ENCODE peak calls at places on chromosomes 5 and 9, in nine cellular contexts. One of them, this sample, is unnamed.

GRCh38 chr9:23672121-23672520 is 153.9 kb downstream of the ELAVL2 start:
- DNase-seq in WTC11: no peak
- DNase-seq in coronary artery: no peak
- DNase-seq in D721Med: no peak
- DNase-seq in HFFc6: no peak
- DNase-seq in GM10248: no peak
- DNase-seq in CD4-positive, alpha-beta T cell: no peak
- DNase-seq in uterus: no peak
- DNase-seq in PC-3: no peak
- DNase-seq in this sample: no peak

GRCh38 chr5:150523472-150524350 is 15.8 kb downstream of the NDST1 start:
- DNase-seq in WTC11: peak
- DNase-seq in coronary artery: no peak
- DNase-seq in D721Med: peak
- DNase-seq in HFFc6: peak
- DNase-seq in GM10248: peak
- DNase-seq in CD4-positive, alpha-beta T cell: no peak
- DNase-seq in uterus: peak
- DNase-seq in PC-3: peak
- DNase-seq in this sample: no peak

GRCh38 chr5:17896605-17897004 is 262.3 kb downstream of the TAF11L14 start:
- DNase-seq in WTC11: no peak
- DNase-seq in coronary artery: no peak
- DNase-seq in D721Med: no peak
- DNase-seq in HFFc6: no peak
- DNase-seq in GM10248: no peak
- DNase-seq in CD4-positive, alpha-beta T cell: no peak
- DNase-seq in uterus: no peak
- DNase-seq in PC-3: no peak
- DNase-seq in this sample: no peak

GRCh38 chr9:132143359-132143758 is 18.5 kb upstream of the NTNG2 start:
- DNase-seq in WTC11: no peak
- DNase-seq in coronary artery: no peak
- DNase-seq in D721Med: no peak
- DNase-seq in HFFc6: no peak
- DNase-seq in GM10248: no peak
- DNase-seq in CD4-positive, alpha-beta T cell: no peak
- DNase-seq in uterus: no peak
- DNase-seq in PC-3: no peak
- DNase-seq in this sample: no peak

GRCh38 chr9:75855509-75855908 is 35.0 kb upstream of the PCSK5 start:
- DNase-seq in WTC11: no peak
- DNase-seq in coronary artery: no peak
- DNase-seq in D721Med: no peak
- DNase-seq in HFFc6: no peak
- DNase-seq in GM10248: no peak
- DNase-seq in CD4-positive, alpha-beta T cell: no peak
- DNase-seq in uterus: no peak
- DNase-seq in PC-3: peak
- DNase-seq in this sample: no peak

GRCh38 chr9:106062252-106062651 is 367.9 kb downstream of the TMEM38B start:
- DNase-seq in WTC11: no peak
- DNase-seq in coronary artery: no peak
- DNase-seq in D721Med: no peak
- DNase-seq in HFFc6: no peak
- DNase-seq in GM10248: no peak
- DNase-seq in CD4-positive, alpha-beta T cell: no peak
- DNase-seq in uterus: no peak
- DNase-seq in PC-3: peak
- DNase-seq in this sample: no peak

GRCh38 chr5:94983861-94984535 is 300.9 kb downstream of the MCTP1 start:
- DNase-seq in WTC11: no peak
- DNase-seq in coronary artery: no peak
- DNase-seq in D721Med: no peak
- DNase-seq in HFFc6: peak
- DNase-seq in GM10248: no peak
- DNase-seq in CD4-positive, alpha-beta T cell: no peak
- DNase-seq in uterus: no peak
- DNase-seq in PC-3: peak
- DNase-seq in this sample: no peak

GRCh38 chr9:121675969-121676822 is 24.8 kb downstream of the DAB2IP start:
- DNase-seq in WTC11: no peak
- DNase-seq in coronary artery: no peak
- DNase-seq in D721Med: no peak
- DNase-seq in HFFc6: no peak
- DNase-seq in GM10248: no peak
- DNase-seq in CD4-positive, alpha-beta T cell: no peak
- DNase-seq in uterus: no peak
- DNase-seq in PC-3: no peak
- DNase-seq in this sample: no peak

GRCh38 chr9:88949961-88950340 is 41.3 kb upstream of the S1PR3 start:
- DNase-seq in WTC11: no peak
- DNase-seq in coronary artery: no peak
- DNase-seq in D721Med: no peak
- DNase-seq in HFFc6: no peak
- DNase-seq in GM10248: no peak
- DNase-seq in CD4-positive, alpha-beta T cell: no peak
- DNase-seq in uterus: no peak
- DNase-seq in PC-3: peak
- DNase-seq in this sample: no peak

GRCh38 chr9:133540336-133541025 is 6.0 kb downstream of the ADAMTSL2 start:
- DNase-seq in WTC11: no peak
- DNase-seq in coronary artery: no peak
- DNase-seq in D721Med: no peak
- DNase-seq in HFFc6: no peak
- DNase-seq in GM10248: peak
- DNase-seq in CD4-positive, alpha-beta T cell: no peak
- DNase-seq in uterus: no peak
- DNase-seq in PC-3: no peak
- DNase-seq in this sample: no peak
- TF ChIP-seq CTCF in WTC11: no peak
- TF ChIP-seq CTCF in coronary artery: no peak
- TF ChIP-seq CTCF in D721Med: no peak
- TF ChIP-seq CTCF in HFFc6: peak
- TF ChIP-seq CTCF in GM10248: peak
- TF ChIP-seq CTCF in CD4-positive, alpha-beta T cell: no peak
- TF ChIP-seq CTCF in uterus: no peak
- TF ChIP-seq CTCF in PC-3: no peak
- TF ChIP-seq CTCF in this sample: no peak

GRCh38 chr9:134764870-134765269 is 115.7 kb upstream of the FCN2 start:
- DNase-seq in WTC11: no peak
- DNase-seq in coronary artery: no peak
- DNase-seq in D721Med: no peak
- DNase-seq in HFFc6: no peak
- DNase-seq in GM10248: no peak
- DNase-seq in CD4-positive, alpha-beta T cell: no peak
- DNase-seq in uterus: no peak
- DNase-seq in PC-3: no peak
- DNase-seq in this sample: no peak

GRCh38 chr9:134766587-134766986 is 114.0 kb upstream of the FCN2 start:
- DNase-seq in WTC11: no peak
- DNase-seq in coronary artery: no peak
- DNase-seq in D721Med: no peak
- DNase-seq in HFFc6: no peak
- DNase-seq in GM10248: no peak
- DNase-seq in CD4-positive, alpha-beta T cell: no peak
- DNase-seq in uterus: no peak
- DNase-seq in PC-3: no peak
- DNase-seq in this sample: no peak

GRCh38 chr9:134769084-134769455 is 111.5 kb upstream of the FCN2 start:
- DNase-seq in WTC11: no peak
- DNase-seq in coronary artery: no peak
- DNase-seq in D721Med: no peak
- DNase-seq in HFFc6: peak
- DNase-seq in GM10248: no peak
- DNase-seq in CD4-positive, alpha-beta T cell: no peak
- DNase-seq in uterus: no peak
- DNase-seq in PC-3: no peak
- DNase-seq in this sample: no peak

GRCh38 chr9:134768332-134769083 is 112.1 kb upstream of the FCN2 start:
- DNase-seq in WTC11: no peak
- DNase-seq in coronary artery: no peak
- DNase-seq in D721Med: no peak
- DNase-seq in HFFc6: peak
- DNase-seq in GM10248: no peak
- DNase-seq in CD4-positive, alpha-beta T cell: no peak
- DNase-seq in uterus: peak
- DNase-seq in PC-3: no peak
- DNase-seq in this sample: no peak

GRCh38 chr9:134765785-134766184 is 114.8 kb upstream of the FCN2 start:
- DNase-seq in WTC11: no peak
- DNase-seq in coronary artery: no peak
- DNase-seq in D721Med: no peak
- DNase-seq in HFFc6: no peak
- DNase-seq in GM10248: peak
- DNase-seq in CD4-positive, alpha-beta T cell: no peak
- DNase-seq in uterus: no peak
- DNase-seq in PC-3: no peak
- DNase-seq in this sample: no peak
- TF ChIP-seq CTCF in WTC11: no peak
- TF ChIP-seq CTCF in coronary artery: no peak
- TF ChIP-seq CTCF in D721Med: no peak
- TF ChIP-seq CTCF in HFFc6: no peak
- TF ChIP-seq CTCF in GM10248: no peak
- TF ChIP-seq CTCF in CD4-positive, alpha-beta T cell: no peak
- TF ChIP-seq CTCF in uterus: no peak
- TF ChIP-seq CTCF in PC-3: no peak
- TF ChIP-seq CTCF in this sample: no peak

DNA sequence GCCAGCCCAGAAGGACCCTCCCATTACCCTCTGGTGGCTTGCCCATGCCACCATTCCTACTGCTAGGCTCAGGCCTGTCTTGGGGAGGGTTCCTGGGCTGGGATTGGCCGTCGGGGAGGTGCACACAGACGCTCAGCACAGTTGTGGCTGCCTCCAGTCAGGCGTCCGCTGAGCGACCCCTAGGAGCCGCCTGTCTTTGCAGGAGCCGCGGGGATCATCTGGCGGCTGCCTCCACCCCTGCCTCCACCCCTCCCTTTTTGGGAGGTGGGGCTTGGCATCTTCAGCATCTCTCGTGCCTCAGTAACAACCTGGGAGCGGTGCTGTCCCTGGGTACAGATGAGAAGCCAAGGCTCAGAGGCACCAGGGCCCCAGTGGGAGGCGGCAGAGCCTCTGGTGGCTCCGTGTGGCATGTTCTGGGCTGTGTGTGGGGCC is 39.6 kb downstream of the RXRA start:
- DNase-seq in WTC11: peak
- DNase-seq in coronary artery: peak
- DNase-seq in D721Med: no peak
- DNase-seq in HFFc6: peak
- DNase-seq in GM10248: no peak
- DNase-seq in CD4-positive, alpha-beta T cell: no peak
- DNase-seq in uterus: peak
- DNase-seq in PC-3: no peak
- DNase-seq in this sample: no peak
- TF ChIP-seq CTCF in WTC11: no peak
- TF ChIP-seq CTCF in coronary artery: no peak
- TF ChIP-seq CTCF in D721Med: no peak
- TF ChIP-seq CTCF in HFFc6: peak
- TF ChIP-seq CTCF in GM10248: no peak
- TF ChIP-seq CTCF in CD4-positive, alpha-beta T cell: no peak
- TF ChIP-seq CTCF in uterus: no peak
- TF ChIP-seq CTCF in PC-3: no peak
- TF ChIP-seq CTCF in this sample: no peak

DNA sequence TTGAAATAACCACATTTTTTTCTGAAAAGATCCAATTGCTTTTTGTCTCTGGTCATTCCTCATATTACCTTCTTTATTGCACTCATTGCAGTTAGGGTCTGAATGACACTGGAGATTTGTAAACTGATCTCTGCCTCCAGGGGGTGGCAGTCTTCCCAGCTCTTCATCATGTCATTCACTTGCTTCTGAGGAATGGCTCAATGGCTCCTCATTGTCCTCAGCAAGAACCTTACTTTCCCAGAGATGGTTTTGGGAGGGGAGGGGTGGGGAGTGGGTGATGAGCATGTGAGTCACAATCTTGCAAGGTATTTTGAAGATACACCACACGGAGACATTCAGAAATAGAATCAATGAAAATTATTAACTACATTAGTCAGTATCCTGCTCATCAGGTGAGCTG is 159.8 kb upstream of the GAS1 start:
- DNase-seq in WTC11: peak
- DNase-seq in coronary artery: no peak
- DNase-seq in D721Med: no peak
- DNase-seq in HFFc6: no peak
- DNase-seq in GM10248: no peak
- DNase-seq in CD4-positive, alpha-beta T cell: no peak
- DNase-seq in uterus: no peak
- DNase-seq in PC-3: peak
- DNase-seq in this sample: no peak
- TF ChIP-seq CTCF in WTC11: no peak
- TF ChIP-seq CTCF in coronary artery: no peak
- TF ChIP-seq CTCF in D721Med: peak
- TF ChIP-seq CTCF in HFFc6: peak
- TF ChIP-seq CTCF in GM10248: no peak
- TF ChIP-seq CTCF in CD4-positive, alpha-beta T cell: no peak
- TF ChIP-seq CTCF in uterus: no peak
- TF ChIP-seq CTCF in PC-3: no peak
- TF ChIP-seq CTCF in this sample: no peak

This sample was measured in type B pancreatic cell.